ENCODE peak calls at places on chromosomes 1 and 21, in five cellular contexts. One of them, this sample, is unnamed.

GRCh38 chr1:29524285-29525065 is 288.2 kb downstream of the PTPRU start:
- DNase-seq in gastrocnemius medialis: no peak
- DNase-seq in Calu3: no peak
- DNase-seq in heart right ventricle: no peak
- DNase-seq in transverse colon: no peak
- DNase-seq in this sample: no peak

GRCh38 chr21:35266546-35266945 is 217.4 kb upstream of the RUNX1 start:
- DNase-seq in transverse colon: no peak
- DNase-seq in heart right ventricle: no peak
- DNase-seq in gastrocnemius medialis: no peak
- DNase-seq in Calu3: no peak
- DNase-seq in this sample: no peak

GRCh38 chr21:16196521-16197208 is 466.9 kb downstream of the USP25 start:
- DNase-seq in gastrocnemius medialis: no peak
- DNase-seq in transverse colon: no peak
- DNase-seq in heart right ventricle: no peak
- DNase-seq in Calu3: no peak
- DNase-seq in this sample: no peak

GRCh38 chr1:14972107-14972506 is 181.4 kb upstream of the TMEM51 start:
- DNase-seq in transverse colon: no peak
- DNase-seq in gastrocnemius medialis: no peak
- DNase-seq in heart right ventricle: no peak
- DNase-seq in Calu3: no peak
- DNase-seq in this sample: no peak

GRCh38 chr1:60572378-60572777 is 498.8 kb upstream of the C1orf87 start:
- DNase-seq in Calu3: no peak
- DNase-seq in heart right ventricle: no peak
- DNase-seq in transverse colon: no peak
- DNase-seq in gastrocnemius medialis: no peak
- DNase-seq in this sample: no peak

GRCh38 chr1:65027699-65028358 is 61.5 kb upstream of the JAK1 start:
- DNase-seq in transverse colon: peak
- DNase-seq in heart right ventricle: peak
- DNase-seq in gastrocnemius medialis: peak
- DNase-seq in Calu3: no peak
- DNase-seq in this sample: no peak

GRCh38 chr1:234752927-234753326 is 142.9 kb upstream of the IRF2BP2 start:
- DNase-seq in heart right ventricle: no peak
- DNase-seq in transverse colon: no peak
- DNase-seq in Calu3: no peak
- DNase-seq in gastrocnemius medialis: no peak
- DNase-seq in this sample: no peak

GRCh38 chr21:35153671-35154070 is 104.6 kb upstream of the RUNX1 start:
- DNase-seq in gastrocnemius medialis: no peak
- DNase-seq in transverse colon: no peak
- DNase-seq in heart right ventricle: no peak
- DNase-seq in Calu3: no peak
- DNase-seq in this sample: no peak

GRCh38 chr1:230709619-230710542 is 4.0 kb downstream of the AGT start:
- DNase-seq in transverse colon: no peak
- DNase-seq in Calu3: no peak
- DNase-seq in gastrocnemius medialis: no peak
- DNase-seq in heart right ventricle: no peak
- DNase-seq in this sample: no peak

GRCh38 chr1:24849653-24850295 is 80.3 kb downstream of the RUNX3 start:
- DNase-seq in Calu3: peak
- DNase-seq in transverse colon: peak
- DNase-seq in gastrocnemius medialis: no peak
- DNase-seq in heart right ventricle: peak
- DNase-seq in this sample: peak